ENCODE peak calls at places on chromosome 2, in ten cellular contexts. V is K562, Q is HepG2, I is SK-N-SH, P is A549, Z is stomach, L is GM12878, R is transverse colon, D is H1, H is ovary. B is an unnamed sample.

GRCh38 chr2:220847587-220847986 is 724.5 kb downstream of the EPHA4 start:
- DNase-seq in V (no peak), Q (no peak), I (no peak), P (no peak), Z (no peak), L (no peak), R (no peak), D (no peak), H (no peak), B (no peak)

GRCh38 chr2:190948671-190949070 is 65.3 kb downstream of the STAT1 start:
- DNase-seq in V (no peak), Q (no peak), I (no peak), P (no peak), Z (no peak), L (no peak), R (no peak), D (no peak), H (no peak), B (no peak)

GRCh38 chr2:111659361-111660281 is 224.4 kb downstream of the ANAPC1 start:
- DNase-seq in V (no peak), Q (peak), I (no peak), P (peak), Z (peak), L (no peak), R (peak), D (peak), H (no peak), B (peak)

GRCh38 chr2:134718956-134719814 is at the start of gene TMEM163:
- DNase-seq in V (peak), Q (no peak), I (no peak), P (no peak), Z (peak), L (no peak), R (no peak), D (no peak), H (peak), B (no peak)

GRCh38 chr2:217185265-217185995 is 325.6 kb upstream of the TNP1 start:
- DNase-seq in V (no peak), Q (no peak), I (no peak), P (no peak), Z (no peak), L (no peak), R (no peak), D (no peak), H (no peak), B (no peak)

GRCh38 chr2:2646312-2647051 is 315.4 kb upstream of the MYT1L start:
- DNase-seq in V (no peak), Q (no peak), I (peak), P (no peak), Z (no peak), L (no peak), R (no peak), D (no peak), H (no peak), B (no peak)

GRCh38 chr2:196979976-196980375 is 53.5 kb upstream of the PGAP1 start:
- DNase-seq in V (no peak), Q (no peak), I (no peak), P (no peak), Z (no peak), L (no peak), R (no peak), D (no peak), H (no peak), B (no peak)

GRCh38 chr2:14952383-14952782 is 319.9 kb downstream of the LRATD1 start:
- DNase-seq in V (no peak), Q (no peak), I (no peak), P (no peak), Z (no peak), L (no peak), R (no peak), D (no peak), H (no peak), B (no peak)

DNA sequence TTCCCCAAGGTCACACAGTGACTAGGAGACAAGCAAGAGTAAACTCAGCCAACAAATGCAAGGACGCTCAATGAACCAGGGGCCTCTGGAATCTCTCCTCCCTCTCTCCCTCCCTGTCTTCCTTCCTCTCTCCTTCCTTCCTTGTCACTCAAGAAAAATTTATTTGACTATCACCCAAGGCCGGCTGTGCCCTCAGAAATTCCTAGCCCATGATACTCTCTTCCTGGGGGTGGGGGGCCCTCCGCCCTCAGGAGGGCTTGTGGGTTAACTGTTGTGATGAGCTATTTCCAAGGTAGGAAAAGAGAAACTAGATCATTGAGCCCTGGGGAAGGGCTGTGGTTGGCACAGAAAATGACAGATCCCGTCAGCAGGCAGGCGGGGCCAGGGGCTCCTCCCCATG is 21.7 kb downstream of the INHBB start:
- DNase-seq in V (no peak), Q (no peak), I (no peak), P (no peak), Z (no peak), L (no peak), R (no peak), D (no peak), H (no peak), B (no peak)
- H3K27ac ChIP-seq in V (no peak), Q (no peak), I (no peak), P (no peak), Z (no peak), L (no peak), R (no peak), D (no peak), H (no peak), B (no peak)

GRCh38 chr2:178825183-178825582 is 18.0 kb upstream of the TTN start:
- DNase-seq in V (no peak), Q (no peak), I (no peak), P (no peak), Z (no peak), L (no peak), R (no peak), D (no peak), H (no peak), B (no peak)
- TF ChIP-seq EP300 in V (no peak), Q (no peak), I (peak), P (no peak), Z (no peak), L (no peak), R (no peak), D (no peak), H (no peak), B (no peak)

GRCh38 chr2:18901255-18901654 is 311.9 kb upstream of the NT5C1B start:
- DNase-seq in V (no peak), Q (no peak), I (no peak), P (no peak), Z (no peak), L (no peak), R (no peak), D (no peak), H (no peak), B (no peak)
- H3K27ac ChIP-seq in V (no peak), Q (no peak), I (no peak), P (no peak), Z (no peak), L (no peak), R (no peak), D (no peak), H (no peak), B (peak)

GRCh38 chr2:60361498-60361897 is 192.0 kb downstream of the BCL11A start:
- DNase-seq in V (no peak), Q (no peak), I (no peak), P (no peak), Z (no peak), L (no peak), R (no peak), D (no peak), H (no peak), B (no peak)
- TF ChIP-seq EP300 in V (no peak), Q (no peak), I (no peak), P (no peak), Z (no peak), L (no peak), R (no peak), D (no peak), H (no peak), B (no peak)

GRCh38 chr2:54656863-54657262 is 66.6 kb upstream of the EML6 start:
- DNase-seq in V (no peak), Q (no peak), I (no peak), P (no peak), Z (no peak), L (no peak), R (no peak), D (no peak), H (no peak), B (no peak)
- H3K27ac ChIP-seq in V (no peak), Q (no peak), I (no peak), P (no peak), Z (no peak), L (no peak), R (no peak), D (no peak), H (no peak), B (peak)

DNA sequence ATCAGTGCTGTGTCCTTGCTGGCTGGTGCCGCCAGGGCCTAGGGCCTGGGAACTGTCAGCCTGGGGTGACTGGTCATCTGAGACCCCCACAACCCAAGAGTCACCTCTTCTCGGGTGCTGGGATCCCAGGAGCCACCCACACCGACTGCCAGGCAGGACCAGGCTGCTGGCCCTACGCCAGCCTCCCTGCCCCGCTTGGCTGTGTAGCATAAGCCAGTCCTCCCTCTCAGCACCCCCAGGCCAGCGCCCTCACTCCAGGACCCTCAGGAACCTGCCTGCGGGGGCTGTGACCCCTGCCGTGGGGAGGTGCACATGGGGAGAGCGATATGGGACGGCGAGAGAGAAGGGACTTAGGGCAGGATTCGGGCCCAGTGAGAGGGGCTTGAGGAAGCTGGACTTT is 9.5 kb downstream of the ARHGEF4 start:
- DNase-seq in V (no peak), Q (no peak), I (peak), P (no peak), Z (no peak), L (no peak), R (no peak), D (no peak), H (no peak), B (no peak)
- TF ChIP-seq EP300 in V (no peak), Q (no peak), I (no peak), P (no peak), Z (no peak), L (no peak), R (no peak), D (no peak), H (no peak), B (no peak)

GRCh38 chr2:181070119-181070833 is 89.9 kb downstream of the UBE2E3 start:
- DNase-seq in V (peak), Q (no peak), I (no peak), P (peak), Z (no peak), L (no peak), R (no peak), D (no peak), H (no peak), B (no peak)
- H3K27ac ChIP-seq in V (peak), Q (no peak), I (no peak), P (peak), Z (no peak), L (no peak), R (no peak), D (no peak), H (no peak), B (no peak)

GRCh38 chr2:85779641-85780315 is 26.0 kb downstream of the ATOH8 start:
- DNase-seq in V (no peak), Q (no peak), I (no peak), P (no peak), Z (no peak), L (no peak), R (no peak), D (no peak), H (no peak), B (no peak)
- TF ChIP-seq EP300 in V (no peak), Q (no peak), I (no peak), P (no peak), Z (no peak), L (no peak), R (no peak), D (no peak), H (no peak), B (no peak)

B was measured in tibial nerve.